ENCODE peak calls at places on chromosomes 13 and 19, in six cellular contexts. W, T, K, I, U and S are unnamed samples.

GRCh38 chr19:56301152-56301551 is 13.5 kb downstream of the ZSCAN5A start:
- DNase-seq in T (no peak), W (no peak), I (no peak), K (no peak), U (no peak), S (no peak)

GRCh38 chr19:38229585-38230073 is 5.6 kb upstream of the DPF1 start:
- DNase-seq in U (peak), T (peak), K (peak), W (peak), I (peak), S (no peak)

GRCh38 chr19:14023404-14024235 is 4.3 kb upstream of the RLN3 start:
- DNase-seq in W (peak), K (no peak), U (peak), I (peak), T (peak), S (peak)

GRCh38 chr13:99282264-99283231 is 24.4 kb upstream of the GPR18 start:
- DNase-seq in K (no peak), W (no peak), U (no peak), T (no peak), I (no peak), S (no peak)

GRCh38 chr19:48807590-48808308 is 3.1 kb downstream of the BCAT2 start:
- DNase-seq in K (no peak), I (peak), T (peak), W (no peak), U (no peak), S (no peak)

GRCh38 chr13:51315658-51316057 is 23.8 kb upstream of the SERPINE3 start:
- DNase-seq in W (no peak), T (no peak), K (no peak), I (no peak), U (no peak), S (no peak)

GRCh38 chr19:10288662-10289166 is 1.0 kb upstream of the ICAM5 start:
- DNase-seq in K (no peak), U (peak), I (peak), T (peak), W (peak), S (peak)

GRCh38 chr13:48626726-48627451 is 26.8 kb upstream of the CYSLTR2 start:
- DNase-seq in K (no peak), U (no peak), I (no peak), T (no peak), W (no peak), S (no peak)

GRCh38 chr19:1237754-1238372 is at the start of gene CBARP:
- DNase-seq in I (no peak), W (no peak), K (no peak), U (no peak), T (peak), S (no peak)

GRCh38 chr19:29953352-29954247 is 11.6 kb downstream of the URI1 start:
- DNase-seq in W (no peak), T (no peak), I (no peak), K (no peak), U (no peak), S (no peak)

GRCh38 chr19:46116121-46116520 is 8.4 kb downstream of the IGFL3 start:
- DNase-seq in W (no peak), T (no peak), K (no peak), U (no peak), I (no peak), S (no peak)

GRCh38 chr13:107649071-107649470 is 566.3 kb downstream of the LIG4 start:
- DNase-seq in K (no peak), W (peak), U (no peak), T (no peak), I (no peak), S (no peak)

DNA sequence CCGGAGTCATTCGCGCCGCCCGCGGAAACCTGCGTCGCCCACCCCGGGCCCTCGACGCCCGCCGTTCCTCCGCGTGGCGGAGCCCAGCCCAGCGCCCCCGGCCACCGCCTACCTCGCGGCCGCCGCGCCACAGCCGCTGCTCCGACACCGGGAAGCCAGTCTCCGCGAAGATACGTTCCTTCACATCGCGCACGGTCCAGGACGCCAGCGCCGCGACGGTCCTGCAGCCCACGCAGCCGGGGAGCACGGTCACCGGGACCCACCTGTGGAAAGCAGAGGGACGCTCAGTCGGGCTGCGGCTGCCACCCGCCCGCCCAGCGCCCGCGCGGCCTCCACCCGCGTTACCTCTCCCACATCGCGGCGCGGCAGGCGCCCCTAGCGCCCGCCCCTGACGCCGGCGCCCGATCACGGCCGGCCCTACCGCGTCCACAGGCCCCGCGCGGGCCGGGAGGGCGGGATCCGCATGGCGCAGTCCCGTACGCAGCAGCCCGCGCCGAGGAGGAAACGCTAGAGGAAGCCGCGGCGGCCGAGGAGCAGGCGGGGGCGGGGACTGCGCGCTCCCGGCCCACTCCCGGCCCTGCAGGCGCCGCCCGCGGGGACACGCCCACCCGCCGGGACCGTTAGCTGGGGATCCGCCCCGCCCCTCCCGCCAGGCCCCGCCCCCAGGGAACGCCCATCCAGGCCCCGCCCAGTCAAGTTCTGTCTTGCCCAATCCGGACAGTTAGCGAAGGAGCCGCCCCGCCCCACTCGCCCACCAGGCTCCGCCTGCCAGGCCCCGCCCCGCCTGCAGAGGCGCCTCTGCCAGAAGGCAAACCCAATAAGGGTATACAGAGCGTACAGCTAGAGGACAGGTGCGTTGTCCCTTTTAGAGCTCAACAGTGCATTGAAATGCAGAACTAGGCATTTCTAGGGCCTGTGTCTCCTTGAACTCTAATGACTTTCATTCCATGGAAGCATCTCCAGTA is 58.2 kb downstream of the SACS start:
- DNase-seq in I (peak), W (peak), K (peak), U (peak), T (peak), S (peak)
- TF ChIP-seq CTCF in I (no peak), W (peak), K (peak), U (no peak), T (no peak), S (no peak)

GRCh38 chr19:4495471-4495870 is 22.8 kb downstream of the PLIN4 start:
- DNase-seq in T (peak), I (no peak), W (no peak), U (peak), K (no peak), S (no peak)
- TF ChIP-seq CTCF in T (no peak), I (no peak), W (peak), U (no peak), K (no peak), S (peak)

GRCh38 chr19:51607077-51607476 is 23.1 kb downstream of the SIGLEC5 start:
- DNase-seq in K (no peak), W (no peak), U (no peak), T (no peak), I (peak), S (no peak)

GRCh38 chr19:51610576-51610975 is 19.6 kb downstream of the SIGLEC5 start:
- DNase-seq in W (no peak), I (peak), T (no peak), K (no peak), U (no peak), S (no peak)

GRCh38 chr19:51602189-51602854 is 27.9 kb downstream of the SIGLEC5 start:
- DNase-seq in U (no peak), T (no peak), W (no peak), I (peak), K (no peak), S (no peak)

DNA sequence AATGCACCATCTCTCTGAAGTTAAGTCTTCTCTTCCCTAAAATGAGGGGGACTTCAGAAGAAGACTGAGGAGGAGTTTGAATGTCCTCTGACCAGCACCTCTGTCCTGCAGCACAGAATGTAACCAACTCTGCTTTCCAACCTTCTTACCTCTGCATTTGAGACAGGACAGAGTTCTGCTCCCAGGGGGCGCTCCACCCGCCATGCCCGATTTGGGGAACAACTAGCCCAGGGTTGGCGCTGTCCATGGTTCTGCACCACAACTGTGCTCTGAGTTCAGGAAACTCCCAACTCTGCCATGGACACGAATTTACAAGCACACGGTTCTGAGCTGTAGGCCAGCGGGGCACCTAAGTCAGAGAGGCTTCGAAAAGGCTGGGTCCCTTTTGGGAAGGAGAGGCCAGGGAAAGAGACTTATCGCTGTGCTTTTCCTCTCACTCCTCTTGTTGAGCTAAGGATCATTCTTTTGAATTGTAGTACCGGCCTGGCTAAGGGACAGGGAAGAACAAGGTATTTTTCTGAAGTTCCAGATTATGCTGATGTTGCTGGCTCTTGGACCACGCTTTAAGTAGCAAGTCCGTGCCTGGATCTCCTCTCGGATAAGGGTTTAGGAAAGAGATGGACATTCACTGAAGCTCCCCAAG is 22.2 kb downstream of the SIGLEC5 start:
- DNase-seq in K (peak), U (peak), T (peak), I (peak), W (peak), S (peak)
- TF ChIP-seq CTCF in K (peak), U (peak), T (peak), I (peak), W (peak), S (peak)

DNA sequence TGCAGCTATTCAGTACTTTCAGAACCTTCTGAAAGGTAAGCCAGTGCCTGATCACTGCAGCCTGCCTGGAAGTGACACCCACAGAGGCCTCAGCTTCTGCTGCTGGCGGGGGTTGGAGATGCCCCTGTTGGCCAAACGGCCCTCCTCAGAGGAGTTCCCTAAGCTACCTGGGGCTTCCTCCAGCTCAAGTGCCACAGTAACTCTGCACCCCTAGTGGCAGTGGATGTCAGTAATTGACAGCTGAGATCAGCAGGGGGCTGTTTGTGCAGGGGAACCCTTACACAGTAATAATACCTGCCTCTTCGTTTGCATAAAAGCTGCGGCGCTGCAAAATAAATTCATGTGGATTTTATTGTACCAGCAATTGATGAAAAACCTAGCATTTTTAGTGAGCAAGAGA is 28.9 kb downstream of the TDRD12 start:
- DNase-seq in K (no peak), W (no peak), T (peak), U (peak), I (peak), S (no peak)
- TF ChIP-seq CTCF in K (no peak), W (no peak), T (no peak), U (no peak), I (no peak), S (no peak)

GRCh38 chr13:25756251-25756650 is 295.6 kb downstream of the SHISA2 start:
- DNase-seq in K (no peak), U (no peak), W (no peak), I (no peak), T (no peak), S (no peak)

GRCh38 chr13:25752957-25753540 is 298.8 kb downstream of the SHISA2 start:
- DNase-seq in I (peak), W (peak), T (no peak), K (peak), U (no peak), S (no peak)

GRCh38 chr13:25756916-25757315 is 294.9 kb downstream of the SHISA2 start:
- DNase-seq in W (no peak), U (no peak), T (no peak), I (no peak), K (no peak), S (no peak)

GRCh38 chr13:25753976-25754375 is 297.8 kb downstream of the SHISA2 start:
- DNase-seq in W (no peak), I (peak), U (no peak), T (no peak), K (no peak), S (no peak)
- TF ChIP-seq CTCF in W (no peak), I (no peak), U (no peak), T (no peak), K (no peak), S (no peak)

GRCh38 chr13:59172076-59172475 is 991.7 kb downstream of the DIAPH3 start:
- DNase-seq in K (no peak), U (no peak), T (no peak), W (no peak), I (no peak), S (no peak)

GRCh38 chr13:59178344-59178743 is 985.4 kb downstream of the DIAPH3 start:
- DNase-seq in K (no peak), W (peak), U (no peak), I (no peak), T (no peak), S (no peak)

GRCh38 chr13:59182241-59182640 is 981.5 kb downstream of the DIAPH3 start:
- DNase-seq in T (no peak), U (no peak), K (no peak), W (no peak), I (no peak), S (no peak)

DNA sequence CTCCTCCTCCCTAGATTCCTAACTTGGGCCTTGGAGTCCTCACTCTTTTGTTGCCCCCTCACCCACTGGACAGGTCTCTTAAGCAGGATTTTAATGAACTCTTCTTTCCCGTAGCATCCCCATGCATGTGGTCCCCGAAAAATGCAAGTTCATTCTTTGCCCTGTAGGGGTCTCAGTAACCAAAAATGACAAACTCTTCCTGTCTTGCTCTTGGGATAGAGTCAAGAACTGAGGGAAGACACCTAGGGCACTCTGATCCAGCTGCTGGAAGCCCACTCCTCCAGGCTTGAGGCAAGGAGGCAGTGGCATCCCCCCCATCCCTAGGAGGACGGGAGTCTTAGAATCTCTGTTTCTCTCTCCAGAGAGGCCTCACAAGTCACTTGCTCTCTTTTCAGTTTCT is 987.0 kb downstream of the DIAPH3 start:
- DNase-seq in W (no peak), K (no peak), T (no peak), U (no peak), I (peak), S (no peak)
- TF ChIP-seq CTCF in W (peak), K (no peak), T (peak), U (no peak), I (peak), S (peak)

DNA sequence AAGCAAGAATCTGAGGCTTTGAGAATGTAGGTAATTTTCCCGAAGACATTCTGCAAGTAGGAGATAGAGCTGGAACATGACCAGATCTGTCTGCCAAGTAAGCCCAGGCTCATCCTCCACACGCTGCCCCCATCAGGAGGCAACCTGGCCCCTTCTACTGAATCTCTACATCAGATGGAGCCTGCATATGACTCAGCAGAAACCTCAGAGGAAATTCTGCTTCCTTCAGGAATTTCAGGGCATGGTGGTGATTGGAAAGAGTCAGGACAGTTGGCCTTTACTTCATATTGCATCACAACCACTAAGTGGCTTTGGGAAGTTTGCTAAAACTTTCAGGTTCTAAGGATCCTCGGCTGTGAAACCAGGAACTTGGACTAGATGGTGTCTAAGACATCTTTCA is 85.2 kb downstream of the LRRC63 start:
- DNase-seq in W (peak), K (no peak), U (no peak), I (peak), T (no peak), S (no peak)
- TF ChIP-seq CTCF in W (no peak), K (no peak), U (no peak), I (no peak), T (no peak), S (no peak)